ENCODE peak calls at places on chromosomes 16 and 17, in eight cellular contexts. E is BE2C, V is choroid plexus epithelial cell, B is IMR-90, G is AG10803, Q is breast epithelium, M is A549, Z is left ventricle myocardium inferior. Y is an unnamed sample.
A peak's percentile ranks its signal among the peaks of the same experiment; 100 is the strongest.

GRCh38 chr17:78535285-78536197 is 41.7 kb downstream of the DNAH17 start:
- DNase-seq in E (no peak), V (no peak), B (no peak), G (no peak), Q (no peak), M (peak; percentile 76), Z (no peak), Y (no peak)

GRCh38 chr16:20137194-20137593 is 63.5 kb upstream of the GPR139 start:
- DNase-seq in E (no peak), V (no peak), B (no peak), G (no peak), Q (no peak), M (no peak), Z (no peak), Y (no peak)

GRCh38 chr16:70576431-70577255 is 53.0 kb downstream of the SF3B3 start:
- DNase-seq in E (no peak), V (peak; percentile 87), B (peak; percentile 86), G (peak; percentile 84), Q (no peak), M (peak; percentile 33), Z (no peak), Y (peak; percentile 52)

GRCh38 chr17:17492085-17492484 is 4.1 kb downstream of the RASD1 start:
- DNase-seq in E (no peak), V (no peak), B (no peak), G (no peak), Q (peak; percentile 38), M (no peak), Z (no peak), Y (no peak)

GRCh38 chr16:24967074-24967473 is 48.1 kb downstream of the ARHGAP17 start:
- DNase-seq in E (no peak), V (no peak), B (no peak), G (no peak), Q (no peak), M (no peak), Z (no peak), Y (no peak)

GRCh38 chr16:28596840-28597691 is at the start of gene SULT1A2:
- DNase-seq in E (no peak), V (no peak), B (no peak), G (no peak), Q (peak; percentile 76), M (no peak), Z (no peak), Y (no peak)

GRCh38 chr16:68563631-68564366 is 24.7 kb downstream of the ZFP90 start:
- DNase-seq in E (no peak), V (peak; percentile 6), B (no peak), G (no peak), Q (no peak), M (peak; percentile 14), Z (no peak), Y (no peak)

GRCh38 chr16:88881675-88882357 is 15.4 kb upstream of the PABPN1L start:
- DNase-seq in E (no peak), V (no peak), B (no peak), G (no peak), Q (no peak), M (no peak), Z (no peak), Y (no peak)

GRCh38 chr17:57704448-57704847 is 40.7 kb downstream of the CCDC182 start:
- DNase-seq in E (no peak), V (no peak), B (no peak), G (no peak), Q (no peak), M (no peak), Z (no peak), Y (no peak)

GRCh38 chr17:30203471-30203981 is 32.0 kb downstream of the SLC6A4 start:
- DNase-seq in E (no peak), V (no peak), B (no peak), G (no peak), Q (no peak), M (no peak), Z (no peak), Y (no peak)

GRCh38 chr17:81910840-81911276 is 341 bp downstream of the PCYT2 start:
- DNase-seq in E (no peak), V (no peak), B (no peak), G (no peak), Q (no peak), M (no peak), Z (no peak), Y (no peak)

GRCh38 chr16:86547286-86547685 is 7.7 kb downstream of the MTHFSD start:
- DNase-seq in E (no peak), V (no peak), B (no peak), G (no peak), Q (no peak), M (no peak), Z (no peak), Y (no peak)

GRCh38 chr17:75683467-75684041 is 16.4 kb downstream of the SAP30BP start:
- DNase-seq in E (no peak), V (peak; percentile 62), B (peak; percentile 80), G (peak; percentile 36), Q (no peak), M (peak; percentile 80), Z (no peak), Y (no peak)

GRCh38 chr16:73037331-73037745 is 10.6 kb downstream of the ZFHX3 start:
- DNase-seq in E (peak; percentile 47), V (no peak), B (no peak), G (no peak), Q (no peak), M (no peak), Z (peak; percentile 49), Y (no peak)

GRCh38 chr17:48997827-48998556 is 807 bp downstream of the IGF2BP1 start:
- DNase-seq in E (peak; percentile 31), V (peak; percentile 51), B (no peak), G (peak; percentile 34), Q (no peak), M (no peak), Z (no peak), Y (no peak)

GRCh38 chr17:48997103-48997826 is at the start of gene IGF2BP1:
- DNase-seq in E (peak; percentile 60), V (peak; percentile 74), B (peak; percentile 78), G (peak; percentile 54), Q (no peak), M (peak; percentile 95), Z (no peak), Y (no peak)

GRCh38 chr17:48995871-48996695 is 1.1 kb upstream of the IGF2BP1 start:
- DNase-seq in E (peak; percentile 79), V (no peak), B (no peak), G (no peak), Q (no peak), M (peak; percentile 98), Z (no peak), Y (no peak)

GRCh38 chr17:48995332-48995870 is 1.8 kb upstream of the IGF2BP1 start:
- DNase-seq in E (peak; percentile 23), V (no peak), B (no peak), G (no peak), Q (no peak), M (peak; percentile 83), Z (no peak), Y (no peak)

GRCh38 chr17:48996696-48997102 is 486 bp upstream of the IGF2BP1 start:
- DNase-seq in E (no peak), V (no peak), B (no peak), G (no peak), Q (no peak), M (no peak), Z (no peak), Y (no peak)
- H3K4me3 ChIP-seq in E (peak overlapping the region; percentile 77), V (peak overlapping the region; percentile 91), B (peak overlapping the region; percentile 93), G (peak overlapping the region; percentile 79), Q (no peak overlapping the region), M (peak overlapping the region; percentile 60), Z (peak overlapping the region; percentile 26), Y (peak overlapping the region; percentile 90)

DNA sequence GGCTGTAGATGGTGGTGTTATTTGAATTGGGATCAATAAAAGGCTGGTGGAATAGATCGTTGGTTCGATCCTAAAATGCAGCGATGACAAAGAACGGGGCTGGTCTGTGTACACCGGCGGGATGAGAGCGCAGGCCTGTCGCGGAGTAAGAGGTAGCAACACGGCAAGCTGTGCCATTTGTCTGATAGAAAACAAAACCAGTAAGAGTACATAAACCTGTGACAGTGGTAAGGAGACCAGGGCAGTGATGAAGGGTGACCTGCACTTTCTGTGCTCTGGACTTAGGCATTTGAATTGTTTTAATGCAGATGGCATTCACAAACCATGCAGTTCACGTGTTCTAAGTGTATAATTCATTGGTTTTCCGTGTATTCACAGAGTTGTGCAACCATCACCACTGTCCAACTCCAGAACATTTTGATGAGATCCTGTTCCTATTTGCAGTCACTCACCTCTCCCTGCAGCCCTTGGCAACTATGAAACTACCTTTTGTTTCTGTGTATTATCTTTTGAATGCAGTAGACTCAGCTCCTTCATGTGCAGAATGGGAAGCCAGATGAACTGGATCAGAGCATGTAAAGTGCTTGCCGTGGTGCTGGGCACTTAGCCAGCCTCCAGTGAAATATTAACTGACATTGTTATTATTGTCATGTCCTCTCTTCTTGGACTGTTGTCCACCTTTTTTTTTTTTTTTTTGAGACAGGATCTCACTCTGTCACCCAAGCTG is 286.1 kb downstream of the SNX29 start:
- DNase-seq in E (no peak), V (no peak), B (peak; percentile 29), G (peak; percentile 32), Q (peak; percentile 56), M (peak; percentile 19), Z (no peak), Y (no peak)
- H3K4me3 ChIP-seq in E (no peak overlapping the region), V (no peak overlapping the region), B (no peak overlapping the region), G (no peak overlapping the region), Q (no peak overlapping the region), M (no peak overlapping the region), Z (no peak overlapping the region), Y (no peak overlapping the region)

GRCh38 chr17:63250830-63251229 is 195.3 kb downstream of the CYB561 start:
- DNase-seq in E (no peak), V (peak; percentile 38), B (no peak), G (peak; percentile 59), Q (no peak), M (no peak), Z (no peak), Y (no peak)
- H3K4me3 ChIP-seq in E (no peak overlapping the region), V (no peak overlapping the region), B (no peak overlapping the region), G (no peak overlapping the region), Q (no peak overlapping the region), M (no peak overlapping the region), Z (peak overlapping the region; percentile 7), Y (no peak overlapping the region)

GRCh38 chr17:9230861-9231260 is 209.6 kb downstream of the NTN1 start:
- DNase-seq in E (no peak), V (no peak), B (no peak), G (no peak), Q (no peak), M (no peak), Z (no peak), Y (no peak)
- H3K4me3 ChIP-seq in E (no peak overlapping the region), V (no peak overlapping the region), B (no peak overlapping the region), G (no peak overlapping the region), Q (no peak overlapping the region), M (no peak overlapping the region), Z (no peak overlapping the region), Y (no peak overlapping the region)